ENCODE peak calls at places on chromosomes 7 and 10, in five cellular contexts. H is A549, B is H1, Q is K562, K is GM12878. Z is an unnamed sample.

GRCh38 chr10:51260376-51260775 is 186.1 kb downstream of the PRKG1 start:
- DNase-seq in H (no peak), B (no peak), Q (no peak), K (no peak), Z (no peak)

GRCh38 chr10:34941471-34942357 is 126.6 kb upstream of the PARD3 start:
- DNase-seq in H (no peak), B (no peak), Q (no peak), K (no peak), Z (no peak)

GRCh38 chr7:2154121-2154520 is 78.6 kb downstream of the MAD1L1 start:
- DNase-seq in H (no peak), B (no peak), Q (no peak), K (no peak), Z (no peak)

GRCh38 chr10:28375399-28376354 is 72.8 kb upstream of the MPP7 start:
- DNase-seq in H (peak; percentile 52), B (no peak), Q (no peak), K (no peak), Z (no peak)

GRCh38 chr7:5681979-5682546 is 99.4 kb downstream of the RNF216 start:
- DNase-seq in H (no peak), B (no peak), Q (no peak), K (no peak), Z (no peak)

GRCh38 chr10:61836233-61836887 is 65.1 kb upstream of the ARID5B start:
- DNase-seq in H (no peak), B (no peak), Q (no peak), K (no peak), Z (no peak)

GRCh38 chr10:119849031-119849789 is 23.4 kb downstream of the MCMBP start:
- DNase-seq in H (peak; percentile 34), B (no peak), Q (no peak), K (no peak), Z (no peak)

GRCh38 chr10:63630928-63631685 is 109.9 kb downstream of the REEP3 start:
- DNase-seq in H (no peak), B (no peak), Q (no peak), K (no peak), Z (no peak)

GRCh38 chr7:86965727-86966120 is 93.7 kb downstream of the ELAPOR2 start:
- DNase-seq in H (no peak), B (no peak), Q (no peak), K (no peak), Z (no peak)

GRCh38 chr10:30804478-30805055 is 175.0 kb upstream of the LYZL2 start:
- DNase-seq in H (no peak), B (no peak), Q (no peak), K (no peak), Z (no peak)

GRCh38 chr10:86168256-86168655 is 198.3 kb downstream of the GRID1 start:
- DNase-seq in H (no peak), B (no peak), Q (no peak), K (no peak), Z (no peak)

GRCh38 chr10:93224005-93224779 is 150.5 kb downstream of the CYP26A1 start:
- DNase-seq in H (peak; percentile 18), B (no peak), Q (no peak), K (peak; percentile 3), Z (no peak)

GRCh38 chr7:11228515-11228914 is 254.8 kb downstream of the PHF14 start:
- DNase-seq in H (no peak), B (no peak), Q (peak; percentile 3), K (no peak), Z (no peak)

GRCh38 chr7:105581066-105581811 is at the start of gene EFCAB10:
- DNase-seq in H (peak; percentile 88), B (peak; percentile 88), Q (no peak), K (no peak), Z (peak; percentile 75)

GRCh38 chr10:3207351-3207750 is 34.8 kb upstream of the PITRM1 start:
- DNase-seq in H (no peak), B (no peak), Q (no peak), K (no peak), Z (no peak)

GRCh38 chr7:76303057-76303828 is 770 bp downstream of the HSPB1 start:
- DNase-seq in H (peak; percentile 93), B (peak; percentile 93), Q (peak; percentile 98), K (peak; percentile 45), Z (peak; percentile 86)

GRCh38 chr7:84271550-84271949 is 77.0 kb upstream of the SEMA3A start:
- DNase-seq in H (no peak), B (no peak), Q (no peak), K (no peak), Z (no peak)

GRCh38 chr10:110208614-110209398 is 1.4 kb downstream of the MXI1 start:
- DNase-seq in H (peak; percentile 52), B (no peak), Q (peak; percentile 65), K (no peak), Z (no peak)

GRCh38 chr10:117993166-117993565 is 53.6 kb downstream of the RAB11FIP2 start:
- DNase-seq in H (no peak), B (no peak), Q (no peak), K (no peak), Z (no peak)

GRCh38 chr7:46930336-46930735 is 651.6 kb downstream of the TNS3 start:
- DNase-seq in H (peak; percentile 73), B (no peak), Q (no peak), K (no peak), Z (no peak)

GRCh38 chr7:131015131-131015954 is 281.3 kb upstream of the KLF14 start:
- DNase-seq in H (peak; percentile 71), B (no peak), Q (no peak), K (no peak), Z (peak; percentile 27)

GRCh38 chr10:109456566-109457361 is 466.5 kb downstream of the XPNPEP1 start:
- DNase-seq in H (no peak), B (no peak), Q (no peak), K (no peak), Z (no peak)

GRCh38 chr7:70400829-70401380 is 731.0 kb upstream of the GALNT17 start:
- DNase-seq in H (no peak), B (no peak), Q (no peak), K (no peak), Z (no peak)

GRCh38 chr10:30736685-30737232 is 107.2 kb upstream of the LYZL2 start:
- DNase-seq in H (peak; percentile 90), B (no peak), Q (no peak), K (peak; percentile 94), Z (no peak)

GRCh38 chr10:72122221-72122620 is 33.9 kb upstream of the SPOCK2 start:
- DNase-seq in H (no peak), B (no peak), Q (no peak), K (no peak), Z (no peak)

GRCh38 chr10:96829029-96829773 is 2.9 kb upstream of the LCOR start:
- DNase-seq in H (no peak), B (no peak), Q (peak; percentile 79), K (no peak), Z (no peak)

GRCh38 chr7:34107306-34107705 is 202.0 kb downstream of the BMPER start:
- DNase-seq in H (no peak), B (no peak), Q (no peak), K (no peak), Z (no peak)

GRCh38 chr10:44323838-44324237 is 61.1 kb downstream of the CXCL12 start:
- DNase-seq in H (no peak), B (no peak), Q (no peak), K (no peak), Z (no peak)

GRCh38 chr7:85710960-85711359 is 524.1 kb upstream of the SEMA3D start:
- DNase-seq in H (no peak), B (no peak), Q (no peak), K (no peak), Z (no peak)

DNA sequence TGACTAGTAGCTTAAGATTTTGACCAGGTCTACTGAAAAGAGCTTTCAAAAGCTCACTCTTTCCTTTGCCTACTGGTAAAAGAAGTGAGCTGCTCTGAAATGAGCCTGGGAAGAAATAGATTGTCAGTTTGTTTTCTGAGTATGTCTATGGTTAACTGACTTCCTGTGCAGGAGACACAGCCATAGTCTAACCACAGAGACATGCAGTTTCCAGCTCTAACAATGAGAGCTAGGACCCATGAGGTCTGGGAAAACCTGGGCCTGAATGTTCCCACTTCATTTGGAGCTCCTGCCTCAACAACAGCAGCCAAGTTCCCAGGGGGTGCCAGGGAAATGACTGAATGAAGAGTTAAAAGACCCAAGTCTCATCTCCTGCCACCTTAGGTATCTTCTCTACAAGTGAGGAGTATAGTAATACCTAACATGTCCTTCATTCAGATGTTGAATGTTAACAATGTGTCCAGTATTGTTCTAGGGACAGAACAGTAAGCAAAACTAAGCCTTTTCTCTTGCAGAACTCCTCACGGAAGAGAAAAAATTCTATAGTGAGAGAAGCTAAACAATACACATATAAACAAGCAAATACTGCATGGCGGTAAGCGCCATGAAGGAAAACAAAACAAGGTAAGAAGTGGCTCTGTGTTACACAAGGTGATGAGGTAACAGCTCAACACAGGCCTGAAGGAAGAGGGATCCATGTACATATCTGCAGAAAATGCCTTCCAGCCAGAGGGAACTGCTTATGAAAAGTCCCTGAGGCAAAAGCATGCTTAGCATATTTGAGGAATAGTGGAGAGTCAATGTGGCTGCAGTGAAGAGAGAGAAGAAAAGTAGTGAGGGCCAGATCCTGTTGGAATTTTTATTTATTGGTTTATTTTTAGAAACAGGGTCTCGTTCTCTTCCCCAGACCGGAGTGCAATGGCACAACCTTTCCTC is 26.4 kb upstream of the ANKRD1 start:
- DNase-seq in H (no peak), B (no peak), Q (no peak), K (peak; percentile 40), Z (no peak)
- TF ChIP-seq USF2 in H (no peak), B (no peak), Q (no peak), K (no peak), Z (no peak)

DNA sequence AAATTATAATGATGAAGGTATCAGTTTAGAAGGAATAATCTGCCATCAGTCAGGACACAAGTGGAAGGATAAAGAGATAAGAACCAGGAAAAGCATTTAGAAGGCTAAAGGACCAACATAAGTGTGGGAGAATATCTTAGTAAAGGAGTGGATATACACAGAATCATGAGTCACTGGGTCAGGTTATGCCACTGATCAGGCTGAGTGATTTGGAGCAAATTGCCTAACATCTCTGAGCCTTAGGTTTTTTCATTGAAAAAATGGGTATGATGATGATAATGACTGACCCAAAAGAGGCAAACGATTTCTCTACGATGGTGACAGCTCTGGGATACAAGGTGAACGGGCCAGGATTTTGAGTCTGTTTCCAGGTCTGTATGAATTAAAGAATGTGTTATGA is 2.8 kb upstream of the CUL1 start:
- DNase-seq in H (no peak), B (no peak), Q (no peak), K (no peak), Z (no peak)
- TF ChIP-seq KDM1A in H (no peak), B (no peak), Q (peak; percentile 57), K (no peak), Z (no peak)

DNA sequence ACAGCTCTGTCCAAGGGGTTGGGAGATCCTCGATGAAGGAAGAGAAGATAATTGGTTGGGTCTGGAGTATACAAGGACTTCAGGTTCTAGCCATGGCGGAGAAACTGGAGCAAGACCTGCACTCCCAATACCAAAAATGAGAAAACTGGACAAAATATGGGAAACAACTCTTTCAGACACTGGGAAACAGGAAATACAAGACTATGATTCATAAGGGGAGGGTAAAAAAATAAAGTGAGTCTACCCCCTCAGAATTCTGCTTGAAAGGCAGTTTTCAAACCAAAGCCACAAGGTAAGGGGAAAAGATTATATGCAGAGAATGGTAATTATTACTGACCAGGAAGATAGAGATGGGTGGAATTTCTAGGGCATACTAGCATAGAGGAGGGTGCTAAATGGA is 10.2 kb upstream of the SEC61G start:
- DNase-seq in H (no peak), B (no peak), Q (no peak), K (no peak), Z (no peak)
- TF ChIP-seq USF2 in H (no peak), B (no peak), Q (no peak), K (no peak), Z (no peak)

DNA sequence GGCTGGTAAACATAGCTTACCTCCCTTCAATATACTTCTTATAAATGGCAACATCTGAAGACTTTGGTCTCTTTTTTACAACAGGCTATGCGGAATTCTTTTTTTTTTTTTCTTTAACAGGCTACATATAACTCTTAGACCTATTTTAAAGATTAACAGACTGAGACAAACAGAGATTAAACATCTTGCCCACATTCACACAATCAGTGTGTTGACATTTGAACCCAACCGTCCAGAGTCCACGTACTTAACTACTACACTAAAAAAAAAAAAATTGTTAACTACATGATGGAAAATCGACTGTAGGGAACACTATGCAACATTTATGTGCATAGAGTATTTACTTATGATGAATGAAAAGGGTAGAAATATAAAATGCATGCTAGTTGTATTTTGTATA is 298.5 kb downstream of the ELMO1 start:
- DNase-seq in H (no peak), B (no peak), Q (no peak), K (no peak), Z (peak; percentile 58)
- TF ChIP-seq KDM1A in H (no peak), B (no peak), Q (no peak), K (no peak), Z (peak; percentile 91)

Z was measured in HepG2.